ENCODE peak calls at places on chromosomes 16 and 17, in five cellular contexts. G, M, C, J and B are unnamed samples.

GRCh38 chr16:11498683-11499082 is 88.0 kb downstream of the LITAF start:
- DNase-seq in J (no peak), C (no peak), M (no peak), G (no peak), B (no peak)

GRCh38 chr16:67723151-67723915 is 4.2 kb upstream of the GFOD2 start:
- DNase-seq in C (peak; percentile 83), G (no peak), J (no peak), M (peak; percentile 46), B (peak; percentile 97)

GRCh38 chr16:50407351-50407750 is 38.6 kb upstream of the BRD7 start:
- DNase-seq in G (no peak), M (no peak), C (no peak), J (no peak), B (no peak)

GRCh38 chr17:34763727-34764665 is 184.6 kb downstream of the TMEM132E start:
- DNase-seq in M (no peak), C (no peak), G (no peak), J (no peak), B (peak; percentile 91)

GRCh38 chr17:4229627-4230026 is 34.2 kb downstream of the ANKFY1 start:
- DNase-seq in J (no peak), G (no peak), C (peak; percentile 72), M (no peak), B (peak; percentile 78)

GRCh38 chr16:57278494-57278893 is 6.0 kb downstream of the PLLP start:
- DNase-seq in M (no peak), G (no peak), J (no peak), C (no peak), B (no peak)

GRCh38 chr17:40727447-40728231 is 24.1 kb upstream of the KRT24 start:
- DNase-seq in G (no peak), M (no peak), C (peak; percentile 8), J (no peak), B (peak; percentile 78)

GRCh38 chr16:86059253-86060171 is 160.6 kb downstream of the IRF8 start:
- DNase-seq in G (no peak), M (no peak), C (no peak), J (no peak), B (no peak)

GRCh38 chr17:49086316-49086605 is 46.3 kb upstream of the B4GALNT2 start:
- DNase-seq in J (no peak), M (no peak), C (no peak), G (no peak), B (no peak)